ENCODE peak calls at places on chromosome 6, in seven cellular contexts. One of them, this sample, is unnamed.

GRCh38 chr6:72787521-72788031 is 165.7 kb downstream of the KCNQ5 start:
- DNase-seq in NCI-H2081: no peak
- DNase-seq in vagina: no peak
- DNase-seq in GM10248: no peak
- DNase-seq in astrocyte of the hippocampus: peak
- DNase-seq in GM13976: no peak
- DNase-seq in upper lobe of right lung: no peak
- DNase-seq in this sample: no peak

GRCh38 chr6:150191809-150192208 is 49.0 kb downstream of the PPP1R14C start:
- DNase-seq in astrocyte of the hippocampus: peak
- DNase-seq in GM10248: no peak
- DNase-seq in upper lobe of right lung: no peak
- DNase-seq in vagina: no peak
- DNase-seq in NCI-H2081: no peak
- DNase-seq in GM13976: no peak
- DNase-seq in this sample: no peak

GRCh38 chr6:138590796-138591709 is 91.8 kb upstream of the NHSL1 start:
- DNase-seq in astrocyte of the hippocampus: peak
- DNase-seq in GM13976: peak
- DNase-seq in vagina: no peak
- DNase-seq in upper lobe of right lung: no peak
- DNase-seq in NCI-H2081: peak
- DNase-seq in GM10248: peak
- DNase-seq in this sample: no peak

GRCh38 chr6:104483225-104483834 is 376.4 kb downstream of the HACE1 start:
- DNase-seq in NCI-H2081: no peak
- DNase-seq in GM10248: no peak
- DNase-seq in vagina: no peak
- DNase-seq in upper lobe of right lung: no peak
- DNase-seq in astrocyte of the hippocampus: peak
- DNase-seq in GM13976: no peak
- DNase-seq in this sample: no peak

GRCh38 chr6:14682821-14683220 is 563.0 kb upstream of the JARID2 start:
- DNase-seq in astrocyte of the hippocampus: peak
- DNase-seq in vagina: no peak
- DNase-seq in upper lobe of right lung: no peak
- DNase-seq in GM13976: no peak
- DNase-seq in NCI-H2081: no peak
- DNase-seq in GM10248: no peak
- DNase-seq in this sample: no peak

GRCh38 chr6:28922841-28923317 is 906 bp downstream of the TRIM27 start:
- DNase-seq in GM13976: peak
- DNase-seq in vagina: no peak
- DNase-seq in upper lobe of right lung: no peak
- DNase-seq in astrocyte of the hippocampus: no peak
- DNase-seq in NCI-H2081: no peak
- DNase-seq in GM10248: peak
- DNase-seq in this sample: peak

GRCh38 chr6:10313799-10314162 is 101.1 kb downstream of the TFAP2A start:
- DNase-seq in NCI-H2081: no peak
- DNase-seq in GM10248: no peak
- DNase-seq in GM13976: no peak
- DNase-seq in astrocyte of the hippocampus: no peak
- DNase-seq in vagina: no peak
- DNase-seq in upper lobe of right lung: no peak
- DNase-seq in this sample: no peak

GRCh38 chr6:27867051-27867940 is 44.9 kb downstream of the OR2B2 start:
- DNase-seq in vagina: no peak
- DNase-seq in GM13976: peak
- DNase-seq in astrocyte of the hippocampus: peak
- DNase-seq in NCI-H2081: no peak
- DNase-seq in upper lobe of right lung: peak
- DNase-seq in GM10248: peak
- DNase-seq in this sample: peak

GRCh38 chr6:83853178-83853967 is at the start of gene RIPPLY2:
- DNase-seq in GM13976: peak
- DNase-seq in upper lobe of right lung: no peak
- DNase-seq in vagina: no peak
- DNase-seq in astrocyte of the hippocampus: peak
- DNase-seq in GM10248: peak
- DNase-seq in NCI-H2081: peak
- DNase-seq in this sample: no peak